ENCODE peak calls at places on chromosomes 7 and 10, in four cellular contexts. I is HCT116, M is K562, E is HepG2. G is an unnamed sample.

GRCh38 chr7:116953727-116954442 is 584 bp downstream of the ST7 start:
- DNase-seq in M (peak; percentile 84), I (peak; percentile 43), E (peak; percentile 84), G (peak; percentile 36)

GRCh38 chr7:149620961-149621360 is 123.4 kb upstream of the ZNF746 start:
- DNase-seq in I (no peak), M (no peak), E (no peak), G (no peak)

GRCh38 chr10:3293536-3294431 is 121.2 kb upstream of the PITRM1 start:
- DNase-seq in E (no peak), M (no peak), I (no peak), G (no peak)

GRCh38 chr7:149147730-149148653 is 739 bp downstream of the ZNF398 start:
- DNase-seq in E (peak; percentile 10), M (peak; percentile 71), I (no peak), G (no peak)

GRCh38 chr10:86798636-86799035 is 42.2 kb downstream of the BMPR1A start:
- DNase-seq in E (no peak), I (no peak), M (no peak), G (no peak)

GRCh38 chr10:62433181-62433692 is 59.1 kb downstream of the ZNF365 start:
- DNase-seq in I (peak; percentile 35), M (peak; percentile 22), E (no peak), G (peak; percentile 69)

GRCh38 chr10:48547061-48547895 is 57.6 kb downstream of the ARHGAP22 start:
- DNase-seq in I (no peak), E (no peak), M (no peak), G (no peak)

GRCh38 chr10:121956111-121957061 is 18.6 kb downstream of the NSMCE4A start:
- DNase-seq in E (no peak), I (no peak), M (no peak), G (peak; percentile 51)

GRCh38 chr7:22564511-22565045 is 64.6 kb upstream of the STEAP1B start:
- DNase-seq in E (no peak), M (peak; percentile 20), I (no peak), G (peak; percentile 64)

GRCh38 chr7:150631866-150632864 is at the start of gene GIMAP6:
- DNase-seq in M (no peak), I (no peak), E (no peak), G (no peak)

GRCh38 chr10:100157140-100157539 is 28.7 kb downstream of the ERLIN1 start:
- DNase-seq in E (no peak), M (no peak), I (no peak), G (no peak)

GRCh38 chr7:129122751-129123516 is 21.6 kb upstream of the TSPAN33 start:
- DNase-seq in I (no peak), E (no peak), M (no peak), G (no peak)

GRCh38 chr7:38548605-38549004 is 82.6 kb downstream of the AMPH start:
- DNase-seq in E (no peak), I (no peak), M (no peak), G (no peak)

DNA sequence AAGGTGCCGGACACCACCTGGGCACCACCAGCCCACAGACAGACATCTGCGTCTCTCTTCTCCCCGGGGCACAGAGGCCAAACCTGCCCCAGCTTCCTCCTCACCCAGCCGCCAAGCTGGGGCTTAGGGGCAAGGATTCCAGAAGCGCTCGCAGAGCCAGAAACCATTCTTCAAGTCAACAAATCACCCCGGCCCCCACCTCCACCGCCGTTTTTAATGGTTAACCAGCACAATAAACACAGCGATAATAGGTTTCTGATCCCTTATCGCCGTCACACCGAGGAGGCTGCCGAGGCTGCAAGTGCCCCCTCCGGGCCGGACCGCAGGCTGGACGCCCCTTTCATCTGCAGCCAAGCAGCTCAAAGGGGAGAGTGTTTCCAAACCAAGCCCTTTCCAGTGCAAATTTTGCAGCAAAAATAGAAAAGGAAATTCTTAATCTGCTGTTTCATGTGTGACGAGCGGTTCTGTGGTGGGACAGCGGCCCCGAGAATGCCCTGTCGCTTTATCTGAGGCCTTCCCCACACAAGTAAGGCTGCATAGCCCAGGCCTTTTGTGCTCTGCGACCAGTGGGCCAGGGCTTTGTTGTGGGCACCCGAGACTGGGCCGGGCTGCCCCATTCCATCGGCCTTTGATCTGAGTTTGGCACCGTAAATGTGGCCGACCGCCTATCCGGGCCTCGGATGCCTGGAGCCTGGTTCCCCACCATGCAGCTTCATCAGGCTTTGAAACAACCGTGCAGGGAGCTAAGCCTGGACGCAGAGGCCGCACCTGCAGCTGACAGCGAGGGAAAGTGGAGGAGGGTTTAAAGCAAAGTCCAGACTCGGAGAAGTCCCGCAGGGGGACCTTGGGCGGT is 83.2 kb downstream of the FOXL3 start:
- DNase-seq in I (no peak), E (peak; percentile 92), M (no peak), G (no peak)
- TF ChIP-seq TCF7L2 in I (no peak), E (no peak), M (no peak), G (no peak)

DNA sequence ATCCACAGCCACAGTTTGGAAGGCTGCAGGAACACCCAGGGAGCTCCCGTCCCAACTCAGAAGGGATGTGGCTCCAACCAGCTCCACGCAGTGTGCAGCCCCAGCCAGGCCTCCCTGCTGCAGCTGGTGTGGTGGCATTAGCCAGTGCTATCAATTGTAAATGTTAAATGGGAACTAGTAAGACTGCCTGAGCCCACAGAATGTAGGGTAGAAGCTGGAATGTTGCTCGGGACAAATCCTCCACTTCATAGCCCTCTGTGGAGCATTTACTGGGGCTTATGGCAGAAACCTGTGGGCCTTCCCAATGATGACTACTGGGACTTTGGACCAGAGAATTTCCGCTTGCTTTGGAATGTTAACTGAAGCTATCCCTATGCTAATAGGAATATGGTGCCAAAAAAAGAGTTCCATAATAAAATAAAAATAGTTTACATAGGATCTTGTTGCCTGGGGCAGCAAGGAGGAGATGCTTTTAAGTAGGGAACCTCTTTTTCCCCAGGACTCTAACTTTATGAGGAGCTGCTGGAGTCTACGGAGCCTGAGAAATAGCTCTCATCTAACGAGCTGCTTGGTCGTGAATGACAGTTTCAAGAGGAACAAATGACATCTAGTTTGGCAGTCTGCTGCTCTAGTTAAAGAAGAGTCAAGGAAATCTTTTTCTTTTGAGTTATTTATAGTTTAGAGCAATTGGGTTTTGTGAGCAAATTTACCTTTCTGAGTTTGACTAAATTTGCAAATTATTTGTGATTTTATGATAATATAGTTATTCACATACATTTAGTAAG is 5.8 kb upstream of the DYNC2I1 start:
- DNase-seq in M (no peak), I (no peak), E (peak; percentile 66), G (no peak)
- H3K27ac ChIP-seq in M (no peak overlapping the region), I (no peak overlapping the region), E (peak overlapping the region; percentile 83), G (no peak overlapping the region)

GRCh38 chr7:130429019-130429418 is 11.8 kb downstream of the CEP41 start:
- DNase-seq in M (no peak), E (no peak), I (no peak), G (no peak)

GRCh38 chr7:130432886-130433285 is 7.9 kb downstream of the CEP41 start:
- DNase-seq in I (no peak), M (no peak), E (no peak), G (no peak)

GRCh38 chr7:130433336-130433735 is 7.5 kb downstream of the CEP41 start:
- DNase-seq in I (no peak), M (no peak), E (no peak), G (no peak)

GRCh38 chr7:130435455-130435854 is 5.4 kb downstream of the CEP41 start:
- DNase-seq in M (no peak), I (no peak), E (no peak), G (no peak)

GRCh38 chr7:130430841-130431713 is 9.7 kb downstream of the CEP41 start:
- DNase-seq in I (no peak), E (no peak), M (no peak), G (no peak)
- TF ChIP-seq TCF7L2 in I (no peak), E (no peak), M (no peak), G (no peak)

GRCh38 chr10:95482501-95483248 is 78.5 kb downstream of the SORBS1 start:
- DNase-seq in M (no peak), E (no peak), I (no peak), G (no peak)
- H3K27ac ChIP-seq in M (no peak overlapping the region), E (no peak overlapping the region), I (no peak overlapping the region), G (no peak overlapping the region)

GRCh38 chr7:77289387-77289786 is 89.8 kb upstream of the FGL2 start:
- DNase-seq in I (no peak), M (no peak), E (no peak), G (no peak)
- TF ChIP-seq TCF7L2 in I (no peak), M (no peak), E (no peak), G (no peak)